ENCODE peak calls at places on chromosomes 4 and X, in eight cellular contexts. One of them, this sample, is unnamed. For H3K4me1, the result is how much of the 10 kb centered on the place peaks cover.

GRCh38 chrX:11899091-11899490 is 141.1 kb downstream of the MSL3 start:
- DNase-seq in HCT116: no peak
- DNase-seq in K562: no peak
- DNase-seq in Panc1: no peak
- DNase-seq in SK-N-SH: no peak
- DNase-seq in GM12878: no peak
- DNase-seq in A549: no peak
- DNase-seq in HepG2: no peak
- DNase-seq in this sample: no peak

GRCh38 chrX:130086414-130087207 is 23.7 kb downstream of the ELF4 start:
- DNase-seq in HepG2: no peak
- DNase-seq in HCT116: no peak
- DNase-seq in GM12878: no peak
- DNase-seq in SK-N-SH: no peak
- DNase-seq in K562: no peak
- DNase-seq in Panc1: no peak
- DNase-seq in A549: no peak
- DNase-seq in this sample: no peak

GRCh38 chr4:56908206-56909082 is 744 bp downstream of the REST start:
- DNase-seq in A549: peak
- DNase-seq in HCT116: no peak
- DNase-seq in HepG2: peak
- DNase-seq in GM12878: no peak
- DNase-seq in K562: peak
- DNase-seq in SK-N-SH: peak
- DNase-seq in Panc1: no peak
- DNase-seq in this sample: peak

GRCh38 chrX:154526901-154527675 is 11.1 kb upstream of the FAM3A start:
- DNase-seq in SK-N-SH: peak
- DNase-seq in K562: peak
- DNase-seq in Panc1: no peak
- DNase-seq in GM12878: peak
- DNase-seq in A549: no peak
- DNase-seq in HCT116: peak
- DNase-seq in HepG2: peak
- DNase-seq in this sample: peak

GRCh38 chr4:110287130-110287529 is 88.7 kb upstream of the ELOVL6 start:
- DNase-seq in HCT116: peak
- DNase-seq in HepG2: no peak
- DNase-seq in GM12878: peak
- DNase-seq in A549: no peak
- DNase-seq in Panc1: no peak
- DNase-seq in SK-N-SH: no peak
- DNase-seq in K562: no peak
- DNase-seq in this sample: no peak

GRCh38 chr4:1983053-1983845 is 25.5 kb downstream of the NELFA start:
- DNase-seq in GM12878: no peak
- DNase-seq in SK-N-SH: no peak
- DNase-seq in K562: no peak
- DNase-seq in A549: no peak
- DNase-seq in Panc1: no peak
- DNase-seq in HCT116: no peak
- DNase-seq in HepG2: no peak
- DNase-seq in this sample: no peak

GRCh38 chr4:164890691-164891090 is 13.7 kb downstream of the APELA start:
- DNase-seq in K562: no peak
- DNase-seq in Panc1: no peak
- DNase-seq in SK-N-SH: no peak
- DNase-seq in GM12878: no peak
- DNase-seq in HepG2: no peak
- DNase-seq in A549: no peak
- DNase-seq in HCT116: no peak
- DNase-seq in this sample: no peak

GRCh38 chr4:117941611-117942010 is 92.7 kb upstream of the NDST3 start:
- DNase-seq in K562: no peak
- DNase-seq in HepG2: no peak
- DNase-seq in Panc1: no peak
- DNase-seq in HCT116: no peak
- DNase-seq in A549: no peak
- DNase-seq in GM12878: no peak
- DNase-seq in SK-N-SH: no peak
- DNase-seq in this sample: peak

GRCh38 chrX:25191403-25191802 is 175.6 kb upstream of the ARX start:
- DNase-seq in K562: peak
- DNase-seq in HepG2: no peak
- DNase-seq in A549: peak
- DNase-seq in SK-N-SH: no peak
- DNase-seq in GM12878: no peak
- DNase-seq in HCT116: no peak
- DNase-seq in Panc1: no peak
- DNase-seq in this sample: peak

GRCh38 chr4:180665481-180665880 is 1577.7 kb upstream of the TENM3 start:
- DNase-seq in Panc1: no peak
- DNase-seq in A549: no peak
- DNase-seq in K562: no peak
- DNase-seq in HepG2: no peak
- DNase-seq in HCT116: no peak
- DNase-seq in SK-N-SH: no peak
- DNase-seq in GM12878: no peak
- DNase-seq in this sample: no peak

GRCh38 chr4:108384544-108384943 is 215.8 kb upstream of the LEF1 start:
- DNase-seq in Panc1: no peak
- DNase-seq in A549: no peak
- DNase-seq in GM12878: no peak
- DNase-seq in HCT116: no peak
- DNase-seq in K562: no peak
- DNase-seq in HepG2: no peak
- DNase-seq in SK-N-SH: no peak
- DNase-seq in this sample: no peak
- H3K4me1 ChIP-seq in Panc1: under half
- H3K4me1 ChIP-seq in A549: under half
- H3K4me1 ChIP-seq in GM12878: under half
- H3K4me1 ChIP-seq in HCT116: under half
- H3K4me1 ChIP-seq in K562: under half
- H3K4me1 ChIP-seq in HepG2: under half
- H3K4me1 ChIP-seq in SK-N-SH: under half
- H3K4me1 ChIP-seq in this sample: under half

DNA sequence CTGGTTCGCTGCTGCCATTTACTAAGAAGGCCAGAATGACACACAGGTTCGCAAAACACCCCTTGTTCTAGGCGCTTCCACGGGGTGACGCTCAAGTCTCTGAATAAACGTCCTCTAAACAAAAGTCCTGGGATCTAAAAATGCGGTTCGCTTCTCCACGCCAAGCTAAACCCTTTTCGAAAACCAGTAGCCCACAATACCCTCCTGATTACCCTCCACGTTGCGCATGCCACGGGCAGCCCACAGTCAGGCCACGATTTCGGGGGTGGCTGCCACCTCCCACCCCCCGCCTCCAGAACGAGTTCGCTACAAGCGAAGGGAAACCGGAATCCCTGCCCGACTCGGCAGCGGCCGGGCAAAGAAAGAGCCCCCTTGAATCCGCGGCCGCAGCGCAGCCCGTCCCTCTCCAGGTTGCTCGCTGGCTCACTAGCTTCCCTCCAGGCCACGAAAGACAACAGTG is 423 bp downstream of the RPL39 start:
- DNase-seq in K562: no peak
- DNase-seq in GM12878: no peak
- DNase-seq in SK-N-SH: peak
- DNase-seq in HepG2: peak
- DNase-seq in HCT116: no peak
- DNase-seq in A549: no peak
- DNase-seq in Panc1: no peak
- DNase-seq in this sample: no peak
- TF ChIP-seq REST in K562: no peak
- TF ChIP-seq REST in GM12878: no peak
- TF ChIP-seq REST in SK-N-SH: no peak
- TF ChIP-seq REST in HepG2: no peak
- TF ChIP-seq REST in HCT116: no peak
- TF ChIP-seq REST in A549: no peak
- TF ChIP-seq REST in Panc1: no peak
- TF ChIP-seq REST in this sample: no peak

DNA sequence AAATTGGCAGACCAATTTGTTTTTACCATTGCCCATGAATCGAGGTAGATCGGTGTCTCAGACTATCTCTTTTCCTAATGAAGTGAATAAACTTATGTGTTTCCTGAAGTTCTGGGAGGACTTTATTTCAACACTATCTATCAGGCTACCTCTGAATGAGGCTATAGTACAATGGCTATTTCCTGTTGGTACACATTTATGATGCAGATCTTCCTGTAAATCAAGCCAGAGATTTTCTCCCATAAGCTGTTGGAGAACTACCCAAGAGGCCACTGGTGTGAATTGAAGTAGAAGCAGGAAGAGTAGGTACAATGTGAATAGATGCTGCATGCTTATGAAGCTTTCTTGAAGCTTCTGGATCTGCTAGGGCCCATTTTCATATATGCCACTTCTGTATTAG is 16.0 kb downstream of the TXK start:
- DNase-seq in Panc1: no peak
- DNase-seq in K562: no peak
- DNase-seq in HepG2: no peak
- DNase-seq in SK-N-SH: no peak
- DNase-seq in HCT116: no peak
- DNase-seq in GM12878: no peak
- DNase-seq in A549: no peak
- DNase-seq in this sample: no peak
- H3K4me1 ChIP-seq in Panc1: under half
- H3K4me1 ChIP-seq in K562: under half
- H3K4me1 ChIP-seq in HepG2: under half
- H3K4me1 ChIP-seq in SK-N-SH: under half
- H3K4me1 ChIP-seq in HCT116: under half
- H3K4me1 ChIP-seq in GM12878: under half
- H3K4me1 ChIP-seq in A549: under half
- H3K4me1 ChIP-seq in this sample: under half

DNA sequence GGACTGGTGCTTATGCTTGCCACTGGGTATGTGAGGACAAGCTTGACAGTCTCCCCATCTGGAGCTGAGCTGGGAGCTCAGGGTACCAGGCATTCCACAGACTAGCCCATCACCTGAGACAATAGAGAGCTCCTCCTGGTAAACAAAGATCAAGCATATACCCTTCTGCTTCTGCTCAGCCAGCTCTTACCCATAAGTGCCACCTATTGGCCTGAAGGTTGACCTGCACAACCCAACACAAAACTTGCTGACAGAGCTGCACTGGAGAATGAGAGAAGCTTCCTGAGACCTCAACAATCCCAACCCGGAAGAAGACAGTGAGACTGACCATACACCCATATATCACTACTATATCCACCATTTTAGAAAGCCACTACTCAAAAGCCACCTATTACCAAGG is 1049.2 kb upstream of the INTU start:
- DNase-seq in GM12878: no peak
- DNase-seq in K562: no peak
- DNase-seq in Panc1: no peak
- DNase-seq in SK-N-SH: no peak
- DNase-seq in HCT116: peak
- DNase-seq in HepG2: peak
- DNase-seq in A549: no peak
- DNase-seq in this sample: peak
- TF ChIP-seq REST in GM12878: no peak
- TF ChIP-seq REST in K562: no peak
- TF ChIP-seq REST in Panc1: no peak
- TF ChIP-seq REST in SK-N-SH: no peak
- TF ChIP-seq REST in HCT116: no peak
- TF ChIP-seq REST in HepG2: no peak
- TF ChIP-seq REST in A549: no peak
- TF ChIP-seq REST in this sample: no peak

DNA sequence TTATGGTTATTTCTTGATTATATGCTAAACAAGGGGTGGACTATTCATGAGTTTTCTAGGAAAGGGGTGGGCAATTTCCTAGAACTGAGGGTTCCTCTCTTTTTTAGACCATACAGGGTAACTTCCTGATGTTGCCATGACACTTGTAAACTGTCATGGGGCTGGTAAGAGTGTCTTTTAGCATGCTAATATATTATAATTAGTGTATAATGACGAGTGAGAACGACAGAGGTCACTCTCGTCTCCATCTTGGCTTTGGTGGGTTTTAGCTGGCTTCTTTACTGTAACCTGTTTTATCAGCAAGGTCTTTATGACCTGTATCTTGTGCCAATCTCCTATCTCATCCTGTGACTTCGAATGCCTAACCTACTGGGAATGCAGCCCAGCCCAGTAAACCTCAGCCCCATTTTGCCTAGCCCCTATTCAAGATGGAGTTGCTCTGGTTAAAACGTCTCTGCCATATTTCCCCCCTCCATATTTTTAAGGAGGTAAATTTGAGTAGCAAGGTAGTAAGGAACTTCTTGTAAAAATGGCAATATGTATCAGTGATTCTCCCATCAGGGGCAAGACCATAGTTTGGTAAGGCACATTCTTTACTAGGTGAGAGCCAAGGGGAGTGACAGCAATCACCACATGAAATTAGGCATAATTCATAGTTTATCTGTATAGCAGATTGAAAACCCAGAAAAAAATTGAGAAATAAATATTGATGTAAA is 2.6 kb downstream of the CXCL2 start:
- DNase-seq in A549: no peak
- DNase-seq in HCT116: no peak
- DNase-seq in GM12878: no peak
- DNase-seq in SK-N-SH: no peak
- DNase-seq in K562: no peak
- DNase-seq in Panc1: no peak
- DNase-seq in HepG2: no peak
- DNase-seq in this sample: no peak
- H3K4me1 ChIP-seq in A549: under half
- H3K4me1 ChIP-seq in HCT116: under half
- H3K4me1 ChIP-seq in GM12878: under half
- H3K4me1 ChIP-seq in SK-N-SH: under half
- H3K4me1 ChIP-seq in K562: under half
- H3K4me1 ChIP-seq in Panc1: under half
- H3K4me1 ChIP-seq in HepG2: under half
- H3K4me1 ChIP-seq in this sample: under half

GRCh38 chr4:75786526-75786925 is 62.1 kb downstream of the USO1 start:
- DNase-seq in HepG2: no peak
- DNase-seq in HCT116: no peak
- DNase-seq in Panc1: no peak
- DNase-seq in K562: no peak
- DNase-seq in GM12878: no peak
- DNase-seq in SK-N-SH: no peak
- DNase-seq in A549: no peak
- DNase-seq in this sample: no peak
- TF ChIP-seq REST in HepG2: no peak
- TF ChIP-seq REST in HCT116: no peak
- TF ChIP-seq REST in Panc1: no peak
- TF ChIP-seq REST in K562: no peak
- TF ChIP-seq REST in GM12878: no peak
- TF ChIP-seq REST in SK-N-SH: no peak
- TF ChIP-seq REST in A549: no peak
- TF ChIP-seq REST in this sample: no peak

This sample was measured in GM23338.